ENCODE peak calls at places on chromosome 15, in five cellular contexts. F is activated CD4-positive, alpha-beta T cell treated with anti-CD3 and anti-CD28 coated beads for 4 hours; X is foreskin fibroblast; V is suprapubic skin; N is hepatic stellate cell. J is an unnamed sample.
A peak's percentile ranks its signal among the peaks of the same experiment; 100 is the strongest.

GRCh38 chr15:94526071-94526689 is 294.8 kb downstream of the MCTP2 start:
- DNase-seq in F (no peak), X (no peak), V (no peak), N (no peak), J (no peak)

GRCh38 chr15:32838820-32839219 is 121.0 kb downstream of the GREM1 start:
- DNase-seq in F (no peak), X (peak; percentile 97), V (no peak), N (peak; percentile 55), J (no peak)

GRCh38 chr15:70505411-70505919 is 257.9 kb downstream of the UACA start:
- DNase-seq in F (no peak), X (peak; percentile 73), V (no peak), N (peak; percentile 79), J (no peak)

GRCh38 chr15:77020348-77021087 is 25.6 kb downstream of the PSTPIP1 start:
- DNase-seq in F (no peak), X (no peak), V (no peak), N (no peak), J (no peak)

GRCh38 chr15:68896178-68896577 is 34.1 kb upstream of the SPESP1 start:
- DNase-seq in F (no peak), X (no peak), V (no peak), N (no peak), J (no peak)

GRCh38 chr15:69193948-69194827 is 33.8 kb downstream of the GLCE start:
- DNase-seq in F (no peak), X (peak; percentile 16), V (no peak), N (no peak), J (no peak)

GRCh38 chr15:90697180-90697579 is 20.0 kb upstream of the BLM start:
- DNase-seq in F (no peak), X (no peak), V (no peak), N (no peak), J (no peak)

GRCh38 chr15:39801641-39802309 is 19.1 kb upstream of the FSIP1 start:
- DNase-seq in F (no peak), X (no peak), V (no peak), N (no peak), J (peak; percentile 32)

GRCh38 chr15:100349321-100349695 is 7.5 kb upstream of the ADAMTS17 start:
- DNase-seq in F (no peak), X (no peak), V (no peak), N (no peak), J (no peak)

GRCh38 chr15:59687831-59688230 is 1.3 kb downstream of the BNIP2 start:
- DNase-seq in F (peak; percentile 6), X (no peak), V (no peak), N (peak; percentile 30), J (no peak)

GRCh38 chr15:41492597-41493204 is 973 bp upstream of the ITPKA start:
- DNase-seq in F (no peak), X (no peak), V (no peak), N (no peak), J (no peak)

GRCh38 chr15:49064281-49064653 is 18.0 kb upstream of the SECISBP2L start:
- DNase-seq in F (no peak), X (no peak), V (no peak), N (no peak), J (no peak)

GRCh38 chr15:78804391-78804792 is 6.9 kb downstream of the ADAMTS7 start:
- DNase-seq in F (no peak), X (no peak), V (no peak), N (no peak), J (peak; percentile 32)

GRCh38 chr15:81981888-81982287 is 63.9 kb downstream of the MEX3B start:
- DNase-seq in F (no peak), X (no peak), V (no peak), N (no peak), J (no peak)

GRCh38 chr15:62928996-62929350 is 113.6 kb upstream of the TPM1 start:
- DNase-seq in F (no peak), X (peak; percentile 83), V (no peak), N (peak; percentile 42), J (no peak)

GRCh38 chr15:70748281-70748747 is 15.0 kb downstream of the UACA start:
- DNase-seq in F (no peak), X (peak; percentile 38), V (no peak), N (no peak), J (no peak)

GRCh38 chr15:43471975-43472374 is 21.0 kb downstream of the TP53BP1 start:
- DNase-seq in F (no peak), X (no peak), V (no peak), N (no peak), J (no peak)

GRCh38 chr15:90400759-90401314 is 12.8 kb downstream of the IQGAP1 start:
- DNase-seq in F (peak; percentile 48), X (peak; percentile 84), V (no peak), N (peak; percentile 80), J (no peak)

GRCh38 chr15:67024322-67024997 is 40.9 kb upstream of the SMAD3 start:
- DNase-seq in F (no peak), X (peak; percentile 95), V (no peak), N (peak; percentile 91), J (peak; percentile 54)

GRCh38 chr15:29139540-29140459 is 129.8 kb downstream of the NSMCE3 start:
- DNase-seq in F (peak; percentile 47), X (peak; percentile 32), V (no peak), N (peak; percentile 81), J (peak; percentile 71)

GRCh38 chr15:89496155-89497098 is at the start of gene RHCG:
- DNase-seq in F (no peak), X (peak; percentile 16), V (peak; percentile 78), N (no peak), J (no peak)

GRCh38 chr15:100903191-100903590 is 16.0 kb upstream of the LRRK1 start:
- DNase-seq in F (no peak), X (no peak), V (no peak), N (no peak), J (no peak)

J was measured in cerebellum.